ENCODE peak calls at places on chromosomes 13 and 19, in ten cellular contexts. E, Z, J, L, K, W, T, N, O and Q are unnamed samples. For H3K4me1, the result is how much of the 10 kb centered on the place peaks cover.

GRCh38 chr13:109786457-109787134 is at the start of gene IRS2:
- DNase-seq in T (peak), O (peak), E (peak), Z (peak), L (peak), J (peak), K (peak), W (peak), N (peak), Q (peak)

GRCh38 chr19:30807263-30807662 is 435.1 kb downstream of the ZNF536 start:
- DNase-seq in K (no peak), J (no peak), E (no peak), Z (no peak), T (no peak), L (no peak), O (no peak), W (no peak), N (no peak), Q (no peak)

GRCh38 chr19:10566658-10567410 is 1.0 kb upstream of the KRI1 start:
- DNase-seq in E (no peak), N (no peak), L (no peak), O (peak), Z (no peak), T (no peak), K (peak), J (no peak), W (no peak), Q (no peak)

GRCh38 chr19:49556412-49557398 is 23.7 kb downstream of the NOSIP start:
- DNase-seq in K (no peak), W (no peak), L (no peak), E (no peak), T (no peak), N (no peak), O (peak), Z (peak), J (no peak), Q (no peak)

GRCh38 chr19:708154-709141 is at the start of gene PALM:
- DNase-seq in N (no peak), L (no peak), W (no peak), T (no peak), O (no peak), E (no peak), K (no peak), Z (peak), J (no peak), Q (peak)

GRCh38 chr13:67736646-67737420 is 506.7 kb upstream of the PCDH9 start:
- DNase-seq in J (no peak), T (no peak), L (no peak), Z (no peak), K (no peak), O (no peak), N (peak), E (no peak), W (peak), Q (no peak)

GRCh38 chr19:6465006-6465405 is 935 bp downstream of the CRB3 start:
- DNase-seq in O (no peak), K (no peak), W (no peak), N (no peak), T (no peak), J (no peak), L (no peak), E (no peak), Z (no peak), Q (no peak)

GRCh38 chr19:39676004-39676403 is 20.3 kb downstream of the LGALS16 start:
- DNase-seq in Z (no peak), T (no peak), J (no peak), O (no peak), E (no peak), N (no peak), L (no peak), K (no peak), W (no peak), Q (no peak)

GRCh38 chr13:98173431-98173921 is 3.6 kb downstream of the RNF113B start:
- DNase-seq in J (no peak), N (peak), W (peak), T (no peak), E (no peak), K (no peak), L (no peak), Z (peak), O (no peak), Q (peak)

DNA sequence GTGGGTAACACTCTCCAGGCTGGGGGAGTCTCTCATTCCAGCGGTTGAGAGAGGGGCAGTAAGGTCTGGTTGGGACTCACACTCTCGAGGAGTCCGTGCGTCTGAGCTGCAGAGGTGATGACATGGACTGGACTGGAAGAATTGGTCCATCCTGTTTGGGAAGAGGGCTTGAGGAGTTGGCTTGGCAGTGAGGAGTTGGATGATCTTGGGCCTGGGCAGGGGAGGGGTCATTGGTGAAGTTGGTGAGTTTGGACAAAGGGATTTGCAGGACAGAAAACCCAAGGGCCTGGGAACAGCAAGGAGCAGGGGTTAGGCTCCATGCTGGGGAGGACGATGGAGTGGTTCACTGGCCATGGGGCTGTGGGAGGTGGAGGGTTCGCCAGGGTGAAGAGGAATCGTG is 3.7 kb downstream of the PPP1R37 start:
- DNase-seq in O (no peak), Z (no peak), L (no peak), N (no peak), T (no peak), K (no peak), E (no peak), J (no peak), W (no peak), Q (no peak)
- H3K4me1 ChIP-seq in O (under half), Z (half or more), L (half or more), N (under half), T (under half), K (under half), E (under half), J (under half), W (under half), Q (under half)

DNA sequence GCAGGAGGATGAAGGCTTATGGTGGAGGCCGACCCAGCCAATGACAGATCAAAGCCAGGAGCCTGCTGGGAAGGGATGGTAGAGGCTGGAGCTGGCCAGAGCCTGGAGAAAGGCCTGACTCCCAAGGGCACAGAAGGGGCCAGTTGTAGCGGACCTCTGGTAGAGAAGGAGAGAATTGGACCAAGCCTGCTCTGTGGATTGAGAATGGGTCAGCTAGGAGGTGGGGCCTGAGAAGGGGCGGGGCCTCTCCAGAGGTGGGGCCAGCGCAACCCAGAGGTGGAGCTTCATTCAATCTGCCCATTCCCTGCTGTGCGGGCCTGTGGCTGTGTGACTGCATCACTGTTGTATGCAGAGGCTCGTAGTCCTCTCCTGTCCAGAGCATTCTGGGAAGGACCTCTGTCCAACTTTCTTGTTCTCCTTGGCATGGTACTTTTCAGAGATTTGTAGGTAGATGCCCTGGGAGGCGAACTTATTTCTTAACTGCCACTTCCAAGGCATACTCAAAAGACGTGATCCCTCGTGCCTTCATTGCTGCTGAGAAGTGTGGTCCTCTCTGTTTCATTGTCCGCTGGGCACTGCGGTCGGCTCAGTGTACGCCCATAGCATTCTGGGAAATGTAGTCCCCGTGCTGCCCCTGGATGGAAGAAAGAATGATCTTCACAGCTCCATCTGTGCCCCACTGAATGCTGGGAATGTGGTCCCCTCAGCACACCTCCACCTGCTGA is 6.7 kb downstream of the GRIN2D start:
- DNase-seq in W (peak), Z (peak), J (peak), K (no peak), E (no peak), T (peak), O (peak), N (peak), L (no peak), Q (peak)
- H3K4me3 ChIP-seq in W (peak), Z (peak), J (no peak), K (peak), E (no peak), T (peak), O (no peak), N (peak), L (no peak), Q (no peak)

GRCh38 chr19:3345850-3346460 is 20.4 kb upstream of the NFIC start:
- DNase-seq in Z (no peak), O (no peak), W (no peak), L (no peak), J (no peak), N (no peak), E (no peak), K (no peak), T (no peak), Q (no peak)

GRCh38 chr19:3350014-3350663 is 16.2 kb upstream of the NFIC start:
- DNase-seq in O (no peak), K (no peak), L (no peak), J (no peak), N (no peak), T (no peak), W (peak), Z (no peak), E (no peak), Q (peak)

GRCh38 chr19:3346677-3347353 is 19.6 kb upstream of the NFIC start:
- DNase-seq in O (no peak), E (no peak), W (no peak), T (no peak), K (no peak), J (peak), L (no peak), N (no peak), Z (peak), Q (peak)

GRCh38 chr19:3344608-3345598 is 21.5 kb upstream of the NFIC start:
- DNase-seq in T (no peak), O (no peak), E (no peak), Z (no peak), L (no peak), J (no peak), K (no peak), W (no peak), N (no peak), Q (no peak)

GRCh38 chr19:3348042-3348441 is 18.3 kb upstream of the NFIC start:
- DNase-seq in O (no peak), W (no peak), N (no peak), L (no peak), K (no peak), Z (no peak), J (no peak), T (no peak), E (no peak), Q (no peak)
- H3K27ac ChIP-seq in O (no peak), W (no peak), N (no peak), L (peak), K (no peak), Z (no peak), J (no peak), T (no peak), E (no peak), Q (no peak)

GRCh38 chr19:13015361-13016231 is 20.3 kb downstream of the NFIX start:
- DNase-seq in T (no peak), Z (no peak), K (no peak), L (no peak), E (no peak), W (peak), J (no peak), N (peak), O (no peak), Q (peak)

GRCh38 chr19:13014921-13015280 is 19.6 kb downstream of the NFIX start:
- DNase-seq in O (no peak), T (no peak), W (no peak), N (no peak), Z (no peak), J (no peak), K (no peak), L (no peak), E (no peak), Q (no peak)

GRCh38 chr19:13012690-13013608 is 17.7 kb downstream of the NFIX start:
- DNase-seq in J (peak), E (no peak), K (no peak), N (peak), Z (peak), O (peak), W (peak), T (peak), L (no peak), Q (peak)

GRCh38 chr19:13013649-13014048 is 18.4 kb downstream of the NFIX start:
- DNase-seq in N (no peak), E (no peak), W (no peak), L (no peak), K (no peak), Z (no peak), J (no peak), T (no peak), O (no peak), Q (peak)

GRCh38 chr19:13014101-13014920 is 19.0 kb downstream of the NFIX start:
- DNase-seq in E (no peak), K (no peak), N (no peak), Z (no peak), T (no peak), J (no peak), W (no peak), O (no peak), L (no peak), Q (no peak)
- H3K4me1 ChIP-seq in E (half or more), K (under half), N (half or more), Z (half or more), T (under half), J (under half), W (under half), O (under half), L (half or more), Q (under half)

GRCh38 chr13:23610187-23610576 is 40.0 kb downstream of the TNFRSF19 start:
- DNase-seq in O (no peak), J (no peak), T (no peak), K (no peak), L (no peak), Z (no peak), W (peak), N (peak), E (no peak), Q (peak)
- H3K4me3 ChIP-seq in O (no peak), J (no peak), T (no peak), K (no peak), L (no peak), Z (peak), W (no peak), N (no peak), E (no peak), Q (peak)